ENCODE peak calls at places on chromosome 4, in eight cellular contexts. One of them, this sample, is unnamed.

GRCh38 chr4:168694669-168695068 is 197.8 kb downstream of the PALLD start:
- DNase-seq in activated T-helper 1 cell treated with Interleukin-2 at 50 U/mL for 16 hours: no peak
- DNase-seq in NCI-H1105: no peak
- DNase-seq in NCI-H460: no peak
- DNase-seq in stimulated activated CD4-positive, alpha-beta T cell treated with anti-CD3 and anti-CD28 coated beads, Interleukin-2, amount 100 ng/mL, for 48 hours: no peak
- DNase-seq in hippocampal formation: no peak
- DNase-seq in occipital lobe: no peak
- DNase-seq in G401: no peak
- DNase-seq in this sample: no peak

GRCh38 chr4:142272452-142272851 is 573.6 kb downstream of the INPP4B start:
- DNase-seq in hippocampal formation: no peak
- DNase-seq in stimulated activated CD4-positive, alpha-beta T cell treated with anti-CD3 and anti-CD28 coated beads, Interleukin-2, amount 100 ng/mL, for 48 hours: no peak
- DNase-seq in occipital lobe: no peak
- DNase-seq in activated T-helper 1 cell treated with Interleukin-2 at 50 U/mL for 16 hours: no peak
- DNase-seq in NCI-H1105: no peak
- DNase-seq in NCI-H460: no peak
- DNase-seq in G401: no peak
- DNase-seq in this sample: no peak

GRCh38 chr4:3481783-3482397 is 18.8 kb downstream of the DOK7 start:
- DNase-seq in occipital lobe: no peak
- DNase-seq in G401: no peak
- DNase-seq in activated T-helper 1 cell treated with Interleukin-2 at 50 U/mL for 16 hours: no peak
- DNase-seq in stimulated activated CD4-positive, alpha-beta T cell treated with anti-CD3 and anti-CD28 coated beads, Interleukin-2, amount 100 ng/mL, for 48 hours: no peak
- DNase-seq in NCI-H460: no peak
- DNase-seq in NCI-H1105: no peak
- DNase-seq in hippocampal formation: no peak
- DNase-seq in this sample: no peak

GRCh38 chr4:6331018-6331417 is 61.4 kb downstream of the WFS1 start:
- DNase-seq in G401: no peak
- DNase-seq in NCI-H460: no peak
- DNase-seq in activated T-helper 1 cell treated with Interleukin-2 at 50 U/mL for 16 hours: no peak
- DNase-seq in hippocampal formation: no peak
- DNase-seq in occipital lobe: no peak
- DNase-seq in stimulated activated CD4-positive, alpha-beta T cell treated with anti-CD3 and anti-CD28 coated beads, Interleukin-2, amount 100 ng/mL, for 48 hours: peak; percentile 15
- DNase-seq in NCI-H1105: no peak
- DNase-seq in this sample: peak; percentile 23

GRCh38 chr4:74362347-74362746 is 2.6 kb upstream of the EREG start:
- DNase-seq in stimulated activated CD4-positive, alpha-beta T cell treated with anti-CD3 and anti-CD28 coated beads, Interleukin-2, amount 100 ng/mL, for 48 hours: no peak
- DNase-seq in NCI-H1105: no peak
- DNase-seq in G401: no peak
- DNase-seq in activated T-helper 1 cell treated with Interleukin-2 at 50 U/mL for 16 hours: no peak
- DNase-seq in NCI-H460: no peak
- DNase-seq in occipital lobe: no peak
- DNase-seq in hippocampal formation: no peak
- DNase-seq in this sample: no peak

GRCh38 chr4:42732776-42733175 is 75.9 kb upstream of the ATP8A1 start:
- DNase-seq in G401: no peak
- DNase-seq in activated T-helper 1 cell treated with Interleukin-2 at 50 U/mL for 16 hours: no peak
- DNase-seq in stimulated activated CD4-positive, alpha-beta T cell treated with anti-CD3 and anti-CD28 coated beads, Interleukin-2, amount 100 ng/mL, for 48 hours: no peak
- DNase-seq in occipital lobe: no peak
- DNase-seq in hippocampal formation: no peak
- DNase-seq in NCI-H460: no peak
- DNase-seq in NCI-H1105: no peak
- DNase-seq in this sample: no peak

GRCh38 chr4:140256941-140257340 is 103.0 kb upstream of the MAML3 start:
- DNase-seq in NCI-H460: peak; percentile 55
- DNase-seq in activated T-helper 1 cell treated with Interleukin-2 at 50 U/mL for 16 hours: no peak
- DNase-seq in G401: no peak
- DNase-seq in occipital lobe: no peak
- DNase-seq in stimulated activated CD4-positive, alpha-beta T cell treated with anti-CD3 and anti-CD28 coated beads, Interleukin-2, amount 100 ng/mL, for 48 hours: no peak
- DNase-seq in hippocampal formation: no peak
- DNase-seq in NCI-H1105: no peak
- DNase-seq in this sample: no peak

GRCh38 chr4:152401424-152401823 is 134.5 kb downstream of the FBXW7 start:
- DNase-seq in G401: no peak
- DNase-seq in stimulated activated CD4-positive, alpha-beta T cell treated with anti-CD3 and anti-CD28 coated beads, Interleukin-2, amount 100 ng/mL, for 48 hours: no peak
- DNase-seq in occipital lobe: no peak
- DNase-seq in hippocampal formation: no peak
- DNase-seq in activated T-helper 1 cell treated with Interleukin-2 at 50 U/mL for 16 hours: no peak
- DNase-seq in NCI-H1105: no peak
- DNase-seq in NCI-H460: no peak
- DNase-seq in this sample: no peak

GRCh38 chr4:26028793-26029511 is 114.9 kb downstream of the SMIM20 start:
- DNase-seq in occipital lobe: no peak
- DNase-seq in NCI-H1105: no peak
- DNase-seq in hippocampal formation: no peak
- DNase-seq in G401: peak; percentile 17
- DNase-seq in NCI-H460: peak; percentile 30
- DNase-seq in activated T-helper 1 cell treated with Interleukin-2 at 50 U/mL for 16 hours: peak; percentile 34
- DNase-seq in stimulated activated CD4-positive, alpha-beta T cell treated with anti-CD3 and anti-CD28 coated beads, Interleukin-2, amount 100 ng/mL, for 48 hours: peak; percentile 75
- DNase-seq in this sample: peak; percentile 81

GRCh38 chr4:1639299-1639868 is 44.7 kb downstream of the FAM53A start:
- DNase-seq in NCI-H1105: no peak
- DNase-seq in NCI-H460: no peak
- DNase-seq in occipital lobe: no peak
- DNase-seq in stimulated activated CD4-positive, alpha-beta T cell treated with anti-CD3 and anti-CD28 coated beads, Interleukin-2, amount 100 ng/mL, for 48 hours: no peak
- DNase-seq in hippocampal formation: no peak
- DNase-seq in G401: no peak
- DNase-seq in activated T-helper 1 cell treated with Interleukin-2 at 50 U/mL for 16 hours: no peak
- DNase-seq in this sample: no peak

GRCh38 chr4:25750874-25751273 is 95.2 kb downstream of the SLC34A2 start:
- DNase-seq in occipital lobe: no peak
- DNase-seq in NCI-H460: no peak
- DNase-seq in hippocampal formation: no peak
- DNase-seq in stimulated activated CD4-positive, alpha-beta T cell treated with anti-CD3 and anti-CD28 coated beads, Interleukin-2, amount 100 ng/mL, for 48 hours: no peak
- DNase-seq in NCI-H1105: no peak
- DNase-seq in activated T-helper 1 cell treated with Interleukin-2 at 50 U/mL for 16 hours: no peak
- DNase-seq in G401: no peak
- DNase-seq in this sample: no peak

GRCh38 chr4:80417019-80417418 is 81.5 kb downstream of the CFAP299 start:
- DNase-seq in hippocampal formation: no peak
- DNase-seq in activated T-helper 1 cell treated with Interleukin-2 at 50 U/mL for 16 hours: no peak
- DNase-seq in NCI-H1105: no peak
- DNase-seq in stimulated activated CD4-positive, alpha-beta T cell treated with anti-CD3 and anti-CD28 coated beads, Interleukin-2, amount 100 ng/mL, for 48 hours: no peak
- DNase-seq in occipital lobe: no peak
- DNase-seq in NCI-H460: no peak
- DNase-seq in G401: no peak
- DNase-seq in this sample: no peak

GRCh38 chr4:156230151-156230550 is 276.5 kb upstream of the CTSO start:
- DNase-seq in activated T-helper 1 cell treated with Interleukin-2 at 50 U/mL for 16 hours: no peak
- DNase-seq in G401: no peak
- DNase-seq in hippocampal formation: no peak
- DNase-seq in stimulated activated CD4-positive, alpha-beta T cell treated with anti-CD3 and anti-CD28 coated beads, Interleukin-2, amount 100 ng/mL, for 48 hours: no peak
- DNase-seq in occipital lobe: no peak
- DNase-seq in NCI-H460: no peak
- DNase-seq in NCI-H1105: no peak
- DNase-seq in this sample: no peak

GRCh38 chr4:176134670-176135069 is 60.7 kb downstream of the SPATA4 start:
- DNase-seq in occipital lobe: no peak
- DNase-seq in activated T-helper 1 cell treated with Interleukin-2 at 50 U/mL for 16 hours: no peak
- DNase-seq in NCI-H460: no peak
- DNase-seq in NCI-H1105: no peak
- DNase-seq in hippocampal formation: no peak
- DNase-seq in stimulated activated CD4-positive, alpha-beta T cell treated with anti-CD3 and anti-CD28 coated beads, Interleukin-2, amount 100 ng/mL, for 48 hours: no peak
- DNase-seq in G401: no peak
- DNase-seq in this sample: no peak

GRCh38 chr4:26860922-26861433 is 337 bp downstream of the STIM2 start:
- DNase-seq in occipital lobe: peak; percentile 59
- DNase-seq in hippocampal formation: no peak
- DNase-seq in NCI-H1105: no peak
- DNase-seq in G401: no peak
- DNase-seq in NCI-H460: no peak
- DNase-seq in stimulated activated CD4-positive, alpha-beta T cell treated with anti-CD3 and anti-CD28 coated beads, Interleukin-2, amount 100 ng/mL, for 48 hours: peak; percentile 30
- DNase-seq in activated T-helper 1 cell treated with Interleukin-2 at 50 U/mL for 16 hours: peak; percentile 45
- DNase-seq in this sample: no peak

GRCh38 chr4:158496030-158496741 is 25.5 kb upstream of the RXFP1 start:
- DNase-seq in hippocampal formation: no peak
- DNase-seq in occipital lobe: peak; percentile 1
- DNase-seq in NCI-H460: peak; percentile 16
- DNase-seq in stimulated activated CD4-positive, alpha-beta T cell treated with anti-CD3 and anti-CD28 coated beads, Interleukin-2, amount 100 ng/mL, for 48 hours: peak; percentile 32
- DNase-seq in NCI-H1105: no peak
- DNase-seq in G401: peak; percentile 5
- DNase-seq in activated T-helper 1 cell treated with Interleukin-2 at 50 U/mL for 16 hours: no peak
- DNase-seq in this sample: peak; percentile 26

GRCh38 chr4:139889194-139889762 is 223.7 kb downstream of the MGST2 start:
- DNase-seq in NCI-H460: no peak
- DNase-seq in occipital lobe: no peak
- DNase-seq in hippocampal formation: no peak
- DNase-seq in activated T-helper 1 cell treated with Interleukin-2 at 50 U/mL for 16 hours: no peak
- DNase-seq in NCI-H1105: no peak
- DNase-seq in G401: no peak
- DNase-seq in stimulated activated CD4-positive, alpha-beta T cell treated with anti-CD3 and anti-CD28 coated beads, Interleukin-2, amount 100 ng/mL, for 48 hours: no peak
- DNase-seq in this sample: no peak

GRCh38 chr4:22969314-22969896 is 276.7 kb downstream of the GBA3 start:
- DNase-seq in NCI-H1105: no peak
- DNase-seq in occipital lobe: no peak
- DNase-seq in activated T-helper 1 cell treated with Interleukin-2 at 50 U/mL for 16 hours: no peak
- DNase-seq in G401: no peak
- DNase-seq in stimulated activated CD4-positive, alpha-beta T cell treated with anti-CD3 and anti-CD28 coated beads, Interleukin-2, amount 100 ng/mL, for 48 hours: no peak
- DNase-seq in hippocampal formation: no peak
- DNase-seq in NCI-H460: peak; percentile 70
- DNase-seq in this sample: no peak

GRCh38 chr4:14871676-14872430 is 130.4 kb upstream of the CPEB2 start:
- DNase-seq in activated T-helper 1 cell treated with Interleukin-2 at 50 U/mL for 16 hours: peak; percentile 3
- DNase-seq in NCI-H1105: no peak
- DNase-seq in NCI-H460: no peak
- DNase-seq in stimulated activated CD4-positive, alpha-beta T cell treated with anti-CD3 and anti-CD28 coated beads, Interleukin-2, amount 100 ng/mL, for 48 hours: peak; percentile 23
- DNase-seq in G401: no peak
- DNase-seq in hippocampal formation: no peak
- DNase-seq in occipital lobe: no peak
- DNase-seq in this sample: no peak

GRCh38 chr4:112532267-112532666 is 16.3 kb upstream of the NEUROG2 start:
- DNase-seq in hippocampal formation: no peak
- DNase-seq in occipital lobe: no peak
- DNase-seq in stimulated activated CD4-positive, alpha-beta T cell treated with anti-CD3 and anti-CD28 coated beads, Interleukin-2, amount 100 ng/mL, for 48 hours: no peak
- DNase-seq in NCI-H460: no peak
- DNase-seq in activated T-helper 1 cell treated with Interleukin-2 at 50 U/mL for 16 hours: no peak
- DNase-seq in NCI-H1105: no peak
- DNase-seq in G401: no peak
- DNase-seq in this sample: no peak

GRCh38 chr4:158786155-158786581 is 17.3 kb downstream of the FNIP2 start:
- DNase-seq in hippocampal formation: no peak
- DNase-seq in G401: peak; percentile 67
- DNase-seq in occipital lobe: no peak
- DNase-seq in NCI-H460: no peak
- DNase-seq in NCI-H1105: no peak
- DNase-seq in activated T-helper 1 cell treated with Interleukin-2 at 50 U/mL for 16 hours: no peak
- DNase-seq in stimulated activated CD4-positive, alpha-beta T cell treated with anti-CD3 and anti-CD28 coated beads, Interleukin-2, amount 100 ng/mL, for 48 hours: no peak
- DNase-seq in this sample: no peak

GRCh38 chr4:156505341-156505955 is 466.2 kb downstream of the PDGFC start:
- DNase-seq in G401: no peak
- DNase-seq in stimulated activated CD4-positive, alpha-beta T cell treated with anti-CD3 and anti-CD28 coated beads, Interleukin-2, amount 100 ng/mL, for 48 hours: no peak
- DNase-seq in NCI-H1105: no peak
- DNase-seq in occipital lobe: no peak
- DNase-seq in NCI-H460: no peak
- DNase-seq in hippocampal formation: no peak
- DNase-seq in activated T-helper 1 cell treated with Interleukin-2 at 50 U/mL for 16 hours: no peak
- DNase-seq in this sample: no peak

GRCh38 chr4:6242271-6243029 is 27.2 kb upstream of the WFS1 start:
- DNase-seq in stimulated activated CD4-positive, alpha-beta T cell treated with anti-CD3 and anti-CD28 coated beads, Interleukin-2, amount 100 ng/mL, for 48 hours: no peak
- DNase-seq in occipital lobe: no peak
- DNase-seq in activated T-helper 1 cell treated with Interleukin-2 at 50 U/mL for 16 hours: no peak
- DNase-seq in NCI-H1105: no peak
- DNase-seq in hippocampal formation: no peak
- DNase-seq in NCI-H460: no peak
- DNase-seq in G401: no peak
- DNase-seq in this sample: no peak

GRCh38 chr4:139453041-139453370 is 915 bp upstream of the RAB33B start:
- DNase-seq in activated T-helper 1 cell treated with Interleukin-2 at 50 U/mL for 16 hours: peak; percentile 44
- DNase-seq in stimulated activated CD4-positive, alpha-beta T cell treated with anti-CD3 and anti-CD28 coated beads, Interleukin-2, amount 100 ng/mL, for 48 hours: peak; percentile 52
- DNase-seq in NCI-H460: peak; percentile 40
- DNase-seq in occipital lobe: no peak
- DNase-seq in NCI-H1105: peak; percentile 34
- DNase-seq in G401: peak; percentile 71
- DNase-seq in hippocampal formation: peak; percentile 34
- DNase-seq in this sample: no peak

GRCh38 chr4:100493756-100494155 is 24.1 kb downstream of the EMCN start:
- DNase-seq in NCI-H1105: no peak
- DNase-seq in NCI-H460: no peak
- DNase-seq in G401: no peak
- DNase-seq in hippocampal formation: no peak
- DNase-seq in stimulated activated CD4-positive, alpha-beta T cell treated with anti-CD3 and anti-CD28 coated beads, Interleukin-2, amount 100 ng/mL, for 48 hours: no peak
- DNase-seq in occipital lobe: no peak
- DNase-seq in activated T-helper 1 cell treated with Interleukin-2 at 50 U/mL for 16 hours: no peak
- DNase-seq in this sample: no peak

GRCh38 chr4:7777871-7778523 is 161.7 kb downstream of the AFAP1 start:
- DNase-seq in activated T-helper 1 cell treated with Interleukin-2 at 50 U/mL for 16 hours: no peak
- DNase-seq in occipital lobe: no peak
- DNase-seq in G401: no peak
- DNase-seq in hippocampal formation: no peak
- DNase-seq in NCI-H1105: no peak
- DNase-seq in NCI-H460: no peak
- DNase-seq in stimulated activated CD4-positive, alpha-beta T cell treated with anti-CD3 and anti-CD28 coated beads, Interleukin-2, amount 100 ng/mL, for 48 hours: no peak
- DNase-seq in this sample: no peak

GRCh38 chr4:168319486-168320019 is 1.0 kb upstream of the DDX60 start:
- DNase-seq in hippocampal formation: no peak
- DNase-seq in activated T-helper 1 cell treated with Interleukin-2 at 50 U/mL for 16 hours: no peak
- DNase-seq in NCI-H460: no peak
- DNase-seq in occipital lobe: no peak
- DNase-seq in NCI-H1105: no peak
- DNase-seq in stimulated activated CD4-positive, alpha-beta T cell treated with anti-CD3 and anti-CD28 coated beads, Interleukin-2, amount 100 ng/mL, for 48 hours: no peak
- DNase-seq in G401: no peak
- DNase-seq in this sample: no peak

GRCh38 chr4:40240040-40240653 is 43.3 kb downstream of the RHOH start:
- DNase-seq in NCI-H460: no peak
- DNase-seq in NCI-H1105: no peak
- DNase-seq in occipital lobe: no peak
- DNase-seq in G401: no peak
- DNase-seq in activated T-helper 1 cell treated with Interleukin-2 at 50 U/mL for 16 hours: no peak
- DNase-seq in stimulated activated CD4-positive, alpha-beta T cell treated with anti-CD3 and anti-CD28 coated beads, Interleukin-2, amount 100 ng/mL, for 48 hours: no peak
- DNase-seq in hippocampal formation: no peak
- DNase-seq in this sample: no peak

GRCh38 chr4:129950217-129950616 is 854.3 kb downstream of the C4orf33 start:
- DNase-seq in G401: no peak
- DNase-seq in occipital lobe: no peak
- DNase-seq in stimulated activated CD4-positive, alpha-beta T cell treated with anti-CD3 and anti-CD28 coated beads, Interleukin-2, amount 100 ng/mL, for 48 hours: no peak
- DNase-seq in NCI-H1105: no peak
- DNase-seq in activated T-helper 1 cell treated with Interleukin-2 at 50 U/mL for 16 hours: no peak
- DNase-seq in hippocampal formation: no peak
- DNase-seq in NCI-H460: no peak
- DNase-seq in this sample: no peak

GRCh38 chr4:36213956-36214355 is 30.4 kb downstream of the ARAP2 start:
- DNase-seq in hippocampal formation: peak; percentile 42
- DNase-seq in NCI-H1105: no peak
- DNase-seq in activated T-helper 1 cell treated with Interleukin-2 at 50 U/mL for 16 hours: no peak
- DNase-seq in NCI-H460: no peak
- DNase-seq in occipital lobe: no peak
- DNase-seq in stimulated activated CD4-positive, alpha-beta T cell treated with anti-CD3 and anti-CD28 coated beads, Interleukin-2, amount 100 ng/mL, for 48 hours: no peak
- DNase-seq in G401: no peak
- DNase-seq in this sample: no peak

GRCh38 chr4:106627071-106627470 is 258.5 kb upstream of the GIMD1 start:
- DNase-seq in activated T-helper 1 cell treated with Interleukin-2 at 50 U/mL for 16 hours: no peak
- DNase-seq in NCI-H460: no peak
- DNase-seq in NCI-H1105: no peak
- DNase-seq in stimulated activated CD4-positive, alpha-beta T cell treated with anti-CD3 and anti-CD28 coated beads, Interleukin-2, amount 100 ng/mL, for 48 hours: no peak
- DNase-seq in G401: no peak
- DNase-seq in occipital lobe: no peak
- DNase-seq in hippocampal formation: no peak
- DNase-seq in this sample: no peak

GRCh38 chr4:126899382-126899801 is 733.4 kb upstream of the INTU start:
- DNase-seq in hippocampal formation: no peak
- DNase-seq in occipital lobe: no peak
- DNase-seq in NCI-H1105: no peak
- DNase-seq in activated T-helper 1 cell treated with Interleukin-2 at 50 U/mL for 16 hours: no peak
- DNase-seq in NCI-H460: no peak
- DNase-seq in G401: no peak
- DNase-seq in stimulated activated CD4-positive, alpha-beta T cell treated with anti-CD3 and anti-CD28 coated beads, Interleukin-2, amount 100 ng/mL, for 48 hours: no peak
- DNase-seq in this sample: no peak

GRCh38 chr4:155952546-155952945 is 1.1 kb downstream of the CTSO start:
- DNase-seq in NCI-H1105: no peak
- DNase-seq in occipital lobe: no peak
- DNase-seq in activated T-helper 1 cell treated with Interleukin-2 at 50 U/mL for 16 hours: no peak
- DNase-seq in stimulated activated CD4-positive, alpha-beta T cell treated with anti-CD3 and anti-CD28 coated beads, Interleukin-2, amount 100 ng/mL, for 48 hours: no peak
- DNase-seq in NCI-H460: no peak
- DNase-seq in hippocampal formation: no peak
- DNase-seq in G401: no peak
- DNase-seq in this sample: no peak